ENCODE peak calls at places on chromosome 1, in four cellular contexts. One of them, this sample, is unnamed.

GRCh38 chr1:82226198-82226505 is 425.4 kb downstream of the ADGRL2 start:
- DNase-seq in WTC11: no peak
- DNase-seq in HepG2: no peak
- DNase-seq in K562: no peak
- DNase-seq in this sample: no peak

GRCh38 chr1:57411262-57411661 is 12.6 kb downstream of the DAB1 start:
- DNase-seq in K562: no peak
- DNase-seq in WTC11: no peak
- DNase-seq in HepG2: no peak
- DNase-seq in this sample: no peak

GRCh38 chr1:55006931-55007330 is 8.2 kb downstream of the BSND start:
- DNase-seq in K562: no peak
- DNase-seq in WTC11: no peak
- DNase-seq in HepG2: no peak
- DNase-seq in this sample: no peak

GRCh38 chr1:183600136-183600535 is 9.9 kb upstream of the NCF2 start:
- DNase-seq in HepG2: no peak
- DNase-seq in K562: no peak
- DNase-seq in WTC11: no peak
- DNase-seq in this sample: no peak

GRCh38 chr1:179926494-179927205 is 28.0 kb upstream of the CEP350 start:
- DNase-seq in WTC11: no peak
- DNase-seq in K562: no peak
- DNase-seq in HepG2: no peak
- DNase-seq in this sample: no peak

GRCh38 chr1:212225416-212225815 is 59.8 kb upstream of the PPP2R5A start:
- DNase-seq in WTC11: no peak
- DNase-seq in K562: no peak
- DNase-seq in HepG2: no peak
- DNase-seq in this sample: no peak

GRCh38 chr1:154607084-154607747 is 770 bp downstream of the ADAR start:
- DNase-seq in WTC11: peak; percentile 21
- DNase-seq in HepG2: peak; percentile 16
- DNase-seq in K562: no peak
- DNase-seq in this sample: peak; percentile 34

GRCh38 chr1:235917267-235917811 is 50.6 kb upstream of the LYST start:
- DNase-seq in HepG2: no peak
- DNase-seq in WTC11: no peak
- DNase-seq in K562: no peak
- DNase-seq in this sample: peak; percentile 66

GRCh38 chr1:159088050-159088449 is 11.5 kb upstream of the AIM2 start:
- DNase-seq in WTC11: no peak
- DNase-seq in HepG2: no peak
- DNase-seq in K562: no peak
- DNase-seq in this sample: no peak

GRCh38 chr1:114322207-114322606 is 168.5 kb upstream of the SYT6 start:
- DNase-seq in WTC11: no peak
- DNase-seq in HepG2: no peak
- DNase-seq in K562: no peak
- DNase-seq in this sample: no peak
- TF ChIP-seq FOXJ3 in WTC11: no peak
- TF ChIP-seq FOXJ3 in HepG2: no peak
- TF ChIP-seq FOXJ3 in K562: no peak
- TF ChIP-seq FOXJ3 in this sample: no peak

GRCh38 chr1:116123837-116124533 is 12.8 kb downstream of the MAB21L3 start:
- DNase-seq in WTC11: no peak
- DNase-seq in HepG2: no peak
- DNase-seq in K562: no peak
- DNase-seq in this sample: no peak
- TF ChIP-seq FOXJ3 in WTC11: no peak
- TF ChIP-seq FOXJ3 in HepG2: no peak
- TF ChIP-seq FOXJ3 in K562: no peak
- TF ChIP-seq FOXJ3 in this sample: no peak

GRCh38 chr1:201025571-201026002 is 2.1 kb upstream of the KIF21B start:
- DNase-seq in WTC11: peak; percentile 54
- DNase-seq in HepG2: no peak
- DNase-seq in K562: peak; percentile 56
- DNase-seq in this sample: no peak
- TF ChIP-seq FOXJ3 in WTC11: no peak
- TF ChIP-seq FOXJ3 in HepG2: no peak
- TF ChIP-seq FOXJ3 in K562: no peak
- TF ChIP-seq FOXJ3 in this sample: no peak

GRCh38 chr1:97247196-97247595 is 525.6 kb downstream of the PTBP2 start:
- DNase-seq in K562: no peak
- DNase-seq in HepG2: no peak
- DNase-seq in WTC11: no peak
- DNase-seq in this sample: no peak

GRCh38 chr1:97238816-97239215 is 517.2 kb downstream of the PTBP2 start:
- DNase-seq in WTC11: no peak
- DNase-seq in K562: no peak
- DNase-seq in HepG2: no peak
- DNase-seq in this sample: no peak

GRCh38 chr1:97245682-97246081 is 524.1 kb downstream of the PTBP2 start:
- DNase-seq in WTC11: no peak
- DNase-seq in HepG2: no peak
- DNase-seq in K562: no peak
- DNase-seq in this sample: no peak

DNA sequence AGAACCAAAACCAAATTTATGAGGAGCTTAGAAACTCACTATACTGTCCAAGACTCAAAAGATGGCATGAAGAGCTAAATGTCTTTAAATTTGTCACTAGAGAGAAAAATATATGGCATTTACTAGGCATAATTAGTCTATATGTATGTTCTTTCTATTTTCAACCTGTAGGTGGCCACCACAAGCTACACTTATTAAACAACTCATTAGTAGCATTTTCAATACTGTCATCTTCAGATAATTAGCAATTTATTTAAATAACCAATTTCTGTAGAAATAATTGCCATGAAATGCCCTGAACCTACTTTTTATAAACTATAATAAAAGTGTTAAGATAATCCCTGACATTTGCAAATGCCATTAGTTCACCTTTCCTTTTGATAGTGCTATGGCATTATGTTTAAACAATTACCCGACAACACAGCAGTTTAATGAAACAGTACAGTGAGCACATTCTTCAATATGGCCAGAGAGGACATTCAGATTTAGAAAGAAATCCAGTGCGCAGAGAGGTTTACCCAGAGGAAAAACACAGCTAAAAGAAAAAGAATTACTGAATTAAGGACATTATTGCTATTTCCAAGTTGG is 522.5 kb downstream of the PTBP2 start:
- DNase-seq in HepG2: no peak
- DNase-seq in WTC11: no peak
- DNase-seq in K562: no peak
- DNase-seq in this sample: peak; percentile 5
- TF ChIP-seq FOXJ3 in HepG2: no peak
- TF ChIP-seq FOXJ3 in WTC11: no peak
- TF ChIP-seq FOXJ3 in K562: no peak
- TF ChIP-seq FOXJ3 in this sample: no peak

GRCh38 chr1:224751547-224752311 is 135.6 kb downstream of the CNIH3 start:
- DNase-seq in WTC11: no peak
- DNase-seq in K562: no peak
- DNase-seq in HepG2: no peak
- DNase-seq in this sample: no peak

GRCh38 chr1:224744521-224744920 is 128.4 kb downstream of the CNIH3 start:
- DNase-seq in WTC11: no peak
- DNase-seq in HepG2: no peak
- DNase-seq in K562: no peak
- DNase-seq in this sample: no peak

GRCh38 chr1:224745388-224745787 is 129.3 kb downstream of the CNIH3 start:
- DNase-seq in K562: no peak
- DNase-seq in HepG2: no peak
- DNase-seq in WTC11: no peak
- DNase-seq in this sample: no peak

GRCh38 chr1:224745924-224746323 is 129.8 kb downstream of the CNIH3 start:
- DNase-seq in WTC11: no peak
- DNase-seq in K562: no peak
- DNase-seq in HepG2: no peak
- DNase-seq in this sample: no peak

DNA sequence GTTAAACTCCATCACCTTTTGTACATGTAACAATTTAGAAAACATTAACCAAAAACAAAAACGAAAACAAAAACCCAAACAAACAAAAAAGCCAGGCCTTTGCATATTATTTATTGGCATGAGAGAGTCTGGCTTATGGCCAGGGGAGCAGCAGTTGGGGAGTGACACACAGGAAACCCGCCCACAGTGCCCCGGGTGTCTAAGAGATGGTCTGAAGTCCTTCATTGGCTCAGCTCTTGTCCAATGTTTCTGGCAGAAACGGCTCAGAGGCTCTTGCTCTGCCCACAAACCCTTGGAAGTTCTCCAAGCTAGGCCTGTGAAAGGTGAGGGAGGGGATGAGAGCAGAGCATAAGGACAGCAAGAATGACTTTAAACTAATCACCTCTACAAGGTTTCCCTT is 131.5 kb downstream of the CNIH3 start:
- DNase-seq in WTC11: no peak
- DNase-seq in K562: no peak
- DNase-seq in HepG2: no peak
- DNase-seq in this sample: no peak
- TF ChIP-seq FOXJ3 in WTC11: no peak
- TF ChIP-seq FOXJ3 in K562: no peak
- TF ChIP-seq FOXJ3 in HepG2: no peak
- TF ChIP-seq FOXJ3 in this sample: no peak

GRCh38 chr1:10283318-10283984 is 73.1 kb downstream of the KIF1B start:
- DNase-seq in WTC11: no peak
- DNase-seq in K562: peak; percentile 20
- DNase-seq in HepG2: no peak
- DNase-seq in this sample: no peak
- TF ChIP-seq FOXJ3 in WTC11: no peak
- TF ChIP-seq FOXJ3 in K562: no peak
- TF ChIP-seq FOXJ3 in HepG2: no peak
- TF ChIP-seq FOXJ3 in this sample: no peak

GRCh38 chr1:217315346-217315745 is 315.5 kb downstream of the GPATCH2 start:
- DNase-seq in K562: no peak
- DNase-seq in HepG2: no peak
- DNase-seq in WTC11: no peak
- DNase-seq in this sample: no peak

GRCh38 chr1:217313096-217313495 is 317.8 kb downstream of the GPATCH2 start:
- DNase-seq in K562: no peak
- DNase-seq in WTC11: no peak
- DNase-seq in HepG2: no peak
- DNase-seq in this sample: no peak

GRCh38 chr1:217311766-217312165 is 319.1 kb downstream of the GPATCH2 start:
- DNase-seq in HepG2: no peak
- DNase-seq in K562: no peak
- DNase-seq in WTC11: peak; percentile 31
- DNase-seq in this sample: peak; percentile 9
- TF ChIP-seq FOXJ3 in HepG2: no peak
- TF ChIP-seq FOXJ3 in K562: no peak
- TF ChIP-seq FOXJ3 in WTC11: no peak
- TF ChIP-seq FOXJ3 in this sample: no peak

GRCh38 chr1:11384170-11384554 is 94.8 kb upstream of the DISP3 start:
- DNase-seq in WTC11: no peak
- DNase-seq in K562: no peak
- DNase-seq in HepG2: no peak
- DNase-seq in this sample: no peak
- TF ChIP-seq FOXJ3 in WTC11: no peak
- TF ChIP-seq FOXJ3 in K562: no peak
- TF ChIP-seq FOXJ3 in HepG2: no peak
- TF ChIP-seq FOXJ3 in this sample: no peak

GRCh38 chr1:78171736-78172590 is 126.2 kb downstream of the GIPC2 start:
- DNase-seq in WTC11: no peak
- DNase-seq in K562: no peak
- DNase-seq in HepG2: no peak
- DNase-seq in this sample: no peak
- TF ChIP-seq FOXJ3 in WTC11: no peak
- TF ChIP-seq FOXJ3 in K562: no peak
- TF ChIP-seq FOXJ3 in HepG2: no peak
- TF ChIP-seq FOXJ3 in this sample: no peak